ENCODE peak calls at places on chromosomes 3 and 15, in five cellular contexts. Y is pancreas, D is thoracic aorta, K is endothelial cell of umbilical vein, L is heart right ventricle. W is an unnamed sample. For H3K9me3, the result is how much of the 10 kb centered on the place peaks cover.

GRCh38 chr3:25582242-25582641 is 82.5 kb downstream of the TOP2B start:
- DNase-seq in Y (no peak), D (no peak), K (peak), L (no peak), W (peak)

GRCh38 chr15:34065941-34066340 is 26.9 kb upstream of the AVEN start:
- DNase-seq in Y (no peak), D (no peak), K (no peak), L (no peak), W (no peak)

GRCh38 chr3:150384517-150385212 is 23.4 kb upstream of the TSC22D2 start:
- DNase-seq in Y (no peak), D (no peak), K (no peak), L (no peak), W (no peak)

GRCh38 chr3:73364517-73364916 is 260.2 kb downstream of the PDZRN3 start:
- DNase-seq in Y (no peak), D (no peak), K (no peak), L (no peak), W (no peak)

GRCh38 chr15:63891079-63891762 is 57.5 kb upstream of the HERC1 start:
- DNase-seq in Y (peak), D (peak), K (peak), L (peak), W (peak)

GRCh38 chr15:64634020-64634419 is 141.4 kb downstream of the RBPMS2 start:
- DNase-seq in Y (no peak), D (no peak), K (peak), L (no peak), W (no peak)

GRCh38 chr15:95448531-95449210 is 881.8 kb upstream of the NR2F2 start:
- DNase-seq in Y (no peak), D (no peak), K (peak), L (no peak), W (no peak)

GRCh38 chr15:75161788-75162414 is 39.8 kb upstream of the C15orf39 start:
- DNase-seq in Y (no peak), D (no peak), K (no peak), L (no peak), W (no peak)

DNA sequence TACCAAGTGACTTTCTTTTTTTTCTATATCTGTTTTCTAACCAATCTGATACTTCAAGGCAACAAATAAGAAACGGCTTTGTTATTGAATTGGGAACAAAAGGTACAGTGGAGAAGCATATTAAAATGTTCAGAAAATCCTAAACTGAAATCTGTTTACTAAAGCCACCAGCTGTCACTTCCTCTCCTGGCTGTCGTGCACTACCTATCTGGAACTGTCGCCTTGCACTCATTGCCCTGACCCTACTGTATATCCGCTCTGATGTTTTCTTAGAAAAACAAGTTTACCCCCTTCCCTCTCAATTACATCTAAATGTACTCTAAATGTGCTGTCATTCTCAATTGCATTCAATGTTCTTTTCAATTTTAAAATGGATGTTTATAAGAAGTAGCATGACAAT is 439.8 kb upstream of the ARRDC4 start:
- DNase-seq in Y (no peak), D (no peak), K (no peak), L (no peak), W (no peak)
- H3K9me3 ChIP-seq in Y (under half), D (under half), K (under half), L (under half), W (under half)

DNA sequence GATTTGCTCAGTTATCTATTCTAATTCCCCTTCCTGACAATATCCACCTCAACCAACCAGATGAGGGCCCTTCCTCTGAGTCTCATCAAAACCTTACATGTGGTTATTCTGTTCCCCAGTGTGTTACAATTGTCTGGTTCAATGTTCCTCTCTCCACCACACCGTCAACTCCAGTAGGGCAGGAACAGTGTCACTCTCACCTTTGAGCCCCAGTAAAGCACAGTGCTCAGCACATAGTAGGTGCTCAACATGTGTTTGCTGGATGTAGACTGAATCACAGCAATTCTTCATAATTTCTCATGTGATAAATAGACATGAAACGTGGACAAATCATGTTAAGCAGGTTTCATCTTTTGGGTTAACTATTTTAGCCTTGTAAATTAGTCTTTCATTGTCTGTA is 103.0 kb upstream of the EIF1B start:
- DNase-seq in Y (no peak), D (no peak), K (no peak), L (no peak), W (no peak)
- H3K4me3 ChIP-seq in Y (no peak), D (no peak), K (no peak), L (no peak), W (no peak)

GRCh38 chr3:6281662-6282061 is 579.3 kb upstream of the GRM7 start:
- DNase-seq in Y (no peak), D (no peak), K (no peak), L (no peak), W (no peak)
- H3K27ac ChIP-seq in Y (no peak), D (no peak), K (no peak), L (no peak), W (no peak)

DNA sequence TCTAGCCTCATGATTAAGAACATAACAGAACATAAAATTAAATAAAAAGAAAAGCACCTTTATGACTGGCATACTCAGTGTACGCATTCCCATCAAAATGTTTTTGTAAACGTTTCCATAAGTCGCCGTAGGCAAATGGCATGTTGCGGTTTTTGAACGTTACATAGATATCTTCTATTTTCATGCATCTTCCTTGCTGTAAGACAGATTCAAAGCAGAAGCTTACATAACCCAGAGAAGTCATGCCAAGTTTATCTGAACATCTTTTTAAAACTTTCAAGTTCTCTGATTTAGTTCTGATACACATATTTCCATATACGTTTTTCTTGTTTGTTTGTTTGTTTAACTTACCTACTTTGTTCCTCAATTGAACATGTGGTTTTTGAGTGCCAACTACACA is 388.6 kb downstream of the GABRG3 start:
- DNase-seq in Y (no peak), D (no peak), K (no peak), L (no peak), W (no peak)
- H3K9me3 ChIP-seq in Y (under half), D (under half), K (under half), L (under half), W (under half)

DNA sequence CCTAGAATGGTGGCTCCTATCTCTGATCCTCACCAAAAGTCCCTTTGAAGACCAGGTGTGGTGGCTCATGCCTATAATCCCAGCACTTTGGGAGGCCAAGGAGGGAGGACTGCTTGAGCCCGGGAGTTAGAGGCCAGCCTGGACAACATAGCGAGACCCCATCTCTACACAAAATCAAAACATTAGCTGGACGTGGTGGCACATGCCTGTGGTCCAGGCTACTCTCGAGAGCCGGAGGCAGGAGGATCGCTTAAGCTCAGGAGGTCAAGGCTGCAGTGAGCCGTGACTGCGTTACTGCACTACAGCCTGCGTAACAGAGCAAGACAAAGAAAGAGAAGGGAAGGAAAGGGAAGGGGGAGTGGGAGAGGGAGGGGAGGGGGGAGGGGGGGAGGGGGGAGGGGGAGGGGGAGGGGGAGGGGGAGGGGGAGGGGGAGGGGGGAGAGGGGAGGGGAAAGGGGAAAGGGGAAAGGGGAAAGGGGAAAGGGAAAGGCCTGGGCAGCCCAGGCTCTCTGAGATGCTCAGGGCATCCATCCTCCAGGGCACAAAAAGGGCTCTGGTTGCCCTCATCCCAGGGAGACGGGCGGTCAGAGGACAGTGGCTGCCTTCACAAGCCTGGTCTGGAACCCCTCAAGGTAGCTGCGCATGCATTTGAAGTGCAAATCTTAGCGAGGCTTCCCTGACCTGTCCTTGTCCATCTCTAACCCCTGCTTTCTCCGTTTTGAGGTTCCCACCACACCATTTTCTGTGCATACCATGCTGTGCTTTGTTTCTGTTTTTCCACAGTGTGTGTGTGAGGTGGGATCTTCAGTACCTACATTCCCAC is 76.1 kb downstream of the LDHAL6B start:
- DNase-seq in Y (no peak), D (no peak), K (no peak), L (no peak), W (no peak)
- H3K4me3 ChIP-seq in Y (no peak), D (no peak), K (no peak), L (no peak), W (no peak)

GRCh38 chr15:68979036-68979435 is 35.5 kb upstream of the NOX5 start:
- DNase-seq in Y (no peak), D (no peak), K (no peak), L (no peak), W (no peak)
- H3K27ac ChIP-seq in Y (no peak), D (no peak), K (no peak), L (no peak), W (no peak)

DNA sequence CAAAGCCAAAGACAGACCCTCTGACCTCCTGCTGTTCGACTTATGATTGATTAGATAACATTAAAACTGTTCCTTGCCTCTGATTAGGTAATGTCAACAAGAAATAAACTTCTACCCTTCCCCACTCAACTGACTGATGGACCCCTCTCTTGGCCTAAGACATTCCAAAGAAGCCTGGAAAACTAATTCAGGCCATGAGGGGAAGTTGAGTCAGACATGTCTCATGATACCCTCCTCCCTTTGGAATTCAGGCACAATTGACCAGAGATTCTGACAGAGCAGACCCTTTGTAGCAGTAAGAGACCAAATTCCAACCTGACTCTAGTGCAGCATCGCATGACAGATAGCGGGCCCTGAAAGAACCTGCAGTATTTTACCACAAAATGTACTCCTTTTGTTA is 354.5 kb downstream of the OCA2 start:
- DNase-seq in Y (no peak), D (no peak), K (no peak), L (no peak), W (no peak)
- H3K9me3 ChIP-seq in Y (under half), D (under half), K (under half), L (under half), W (under half)

W was measured in SJSA1.